ENCODE peak calls at places on chromosome 6, in seven cellular contexts. One of them, this sample, is unnamed.

GRCh38 chr6:30740993-30741784 is 1.3 kb downstream of the FLOT1 start:
- DNase-seq in mesenteric fat pad: no peak
- DNase-seq in NCI-H1436 treated with DMSO at 0.1 percent for 48 hours: no peak
- DNase-seq in hypothalamus: no peak
- DNase-seq in T-helper 1 cell: no peak
- DNase-seq in anterior cingulate cortex: no peak
- DNase-seq in epithelial cell of esophagus: peak
- DNase-seq in this sample: no peak

GRCh38 chr6:43468748-43469681 is 8.4 kb upstream of the TJAP1 start:
- DNase-seq in mesenteric fat pad: no peak
- DNase-seq in NCI-H1436 treated with DMSO at 0.1 percent for 48 hours: no peak
- DNase-seq in hypothalamus: no peak
- DNase-seq in T-helper 1 cell: no peak
- DNase-seq in anterior cingulate cortex: no peak
- DNase-seq in epithelial cell of esophagus: peak
- DNase-seq in this sample: no peak

GRCh38 chr6:15106958-15107643 is 138.8 kb upstream of the JARID2 start:
- DNase-seq in mesenteric fat pad: no peak
- DNase-seq in NCI-H1436 treated with DMSO at 0.1 percent for 48 hours: no peak
- DNase-seq in hypothalamus: no peak
- DNase-seq in T-helper 1 cell: no peak
- DNase-seq in anterior cingulate cortex: no peak
- DNase-seq in epithelial cell of esophagus: no peak
- DNase-seq in this sample: no peak

GRCh38 chr6:37551867-37552266 is 52.2 kb upstream of the CCDC167 start:
- DNase-seq in mesenteric fat pad: no peak
- DNase-seq in NCI-H1436 treated with DMSO at 0.1 percent for 48 hours: no peak
- DNase-seq in hypothalamus: no peak
- DNase-seq in T-helper 1 cell: no peak
- DNase-seq in anterior cingulate cortex: no peak
- DNase-seq in epithelial cell of esophagus: no peak
- DNase-seq in this sample: no peak

GRCh38 chr6:35730745-35731413 is 6.0 kb upstream of the ARMC12 start:
- DNase-seq in mesenteric fat pad: no peak
- DNase-seq in NCI-H1436 treated with DMSO at 0.1 percent for 48 hours: no peak
- DNase-seq in hypothalamus: no peak
- DNase-seq in T-helper 1 cell: no peak
- DNase-seq in anterior cingulate cortex: no peak
- DNase-seq in epithelial cell of esophagus: no peak
- DNase-seq in this sample: no peak

GRCh38 chr6:11094411-11094851 is 797 bp downstream of the SMIM13 start:
- DNase-seq in mesenteric fat pad: no peak
- DNase-seq in NCI-H1436 treated with DMSO at 0.1 percent for 48 hours: no peak
- DNase-seq in hypothalamus: no peak
- DNase-seq in T-helper 1 cell: peak
- DNase-seq in anterior cingulate cortex: peak
- DNase-seq in epithelial cell of esophagus: peak
- DNase-seq in this sample: peak

GRCh38 chr6:35486005-35486925 is 10.6 kb downstream of the TEAD3 start:
- DNase-seq in mesenteric fat pad: no peak
- DNase-seq in NCI-H1436 treated with DMSO at 0.1 percent for 48 hours: no peak
- DNase-seq in hypothalamus: no peak
- DNase-seq in T-helper 1 cell: no peak
- DNase-seq in anterior cingulate cortex: no peak
- DNase-seq in epithelial cell of esophagus: peak
- DNase-seq in this sample: no peak

GRCh38 chr6:14732845-14733757 is 512.8 kb upstream of the JARID2 start:
- DNase-seq in mesenteric fat pad: no peak
- DNase-seq in NCI-H1436 treated with DMSO at 0.1 percent for 48 hours: no peak
- DNase-seq in hypothalamus: no peak
- DNase-seq in T-helper 1 cell: peak
- DNase-seq in anterior cingulate cortex: no peak
- DNase-seq in epithelial cell of esophagus: peak
- DNase-seq in this sample: peak